ENCODE peak calls at places on chromosomes 16 and 17, in nine cellular contexts. K is AG04450, X is HL-60, W is GM13976, B is body of pancreas, S is nephron progenitor cell, M is suprapubic skin, N is A673, L is H9. Q is an unnamed sample.
A peak's percentile ranks its signal among the peaks of the same experiment; 100 is the strongest.

GRCh38 chr16:55495616-55496289 is 13.1 kb upstream of the LPCAT2 start:
- DNase-seq in K (no peak), X (no peak), W (peak; percentile 5), B (no peak), S (no peak), M (no peak), N (no peak), L (peak; percentile 17), Q (no peak)

GRCh38 chr16:78364501-78364900 is 265.0 kb downstream of the WWOX start:
- DNase-seq in K (no peak), X (no peak), W (no peak), B (no peak), S (no peak), M (no peak), N (no peak), L (no peak), Q (no peak)

GRCh38 chr16:85452364-85453178 is 160.6 kb upstream of the GSE1 start:
- DNase-seq in K (no peak), X (no peak), W (no peak), B (no peak), S (no peak), M (no peak), N (no peak), L (no peak), Q (no peak)

GRCh38 chr17:82832411-82832810 is 7.4 kb downstream of the ZNF750 start:
- DNase-seq in K (no peak), X (no peak), W (no peak), B (no peak), S (peak; percentile 44), M (no peak), N (no peak), L (no peak), Q (no peak)

GRCh38 chr16:2039286-2040030 is 8.2 kb downstream of the NTHL1 start:
- DNase-seq in K (peak; percentile 81), X (no peak), W (no peak), B (peak; percentile 60), S (no peak), M (no peak), N (peak; percentile 43), L (no peak), Q (no peak)

GRCh38 chr16:54633943-54634362 is 296.7 kb upstream of the IRX5 start:
- DNase-seq in K (no peak), X (no peak), W (no peak), B (no peak), S (peak; percentile 24), M (no peak), N (peak; percentile 56), L (peak; percentile 41), Q (peak; percentile 3)

GRCh38 chr17:76252040-76252954 is 12.0 kb upstream of the RNF157 start:
- DNase-seq in K (peak; percentile 80), X (peak; percentile 73), W (peak; percentile 33), B (no peak), S (no peak), M (no peak), N (no peak), L (no peak), Q (peak; percentile 51)

GRCh38 chr16:65469116-65469515 is 347.3 kb upstream of the CDH11 start:
- DNase-seq in K (no peak), X (no peak), W (no peak), B (no peak), S (no peak), M (no peak), N (no peak), L (no peak), Q (no peak)

GRCh38 chr17:64202683-64203430 is 60.2 kb downstream of the TEX2 start:
- DNase-seq in K (no peak), X (no peak), W (no peak), B (no peak), S (no peak), M (no peak), N (no peak), L (no peak), Q (peak; percentile 39)

GRCh38 chr17:27209316-27209715 is 84.6 kb upstream of the WSB1 start:
- DNase-seq in K (no peak), X (no peak), W (no peak), B (no peak), S (no peak), M (no peak), N (no peak), L (no peak), Q (no peak)

GRCh38 chr17:42922335-42922734 is 21.7 kb downstream of the G6PC1 start:
- DNase-seq in K (no peak), X (no peak), W (no peak), B (no peak), S (no peak), M (no peak), N (no peak), L (no peak), Q (no peak)

GRCh38 chr17:9729034-9729650 is 62.2 kb downstream of the DHRS7C start:
- DNase-seq in K (no peak), X (peak; percentile 14), W (peak; percentile 80), B (peak; percentile 18), S (peak; percentile 29), M (no peak), N (peak; percentile 57), L (no peak), Q (peak; percentile 9)

GRCh38 chr17:48526986-48527741 is 3.6 kb downstream of the HOXB1 start:
- DNase-seq in K (no peak), X (no peak), W (no peak), B (no peak), S (peak; percentile 69), M (no peak), N (no peak), L (peak; percentile 84), Q (peak; percentile 38)

GRCh38 chr17:75077490-75078096 is 10.2 kb upstream of the SLC16A5 start:
- DNase-seq in K (no peak), X (no peak), W (peak; percentile 84), B (peak; percentile 76), S (no peak), M (no peak), N (no peak), L (peak; percentile 68), Q (peak; percentile 60)

GRCh38 chr17:70535986-70536385 is 366.7 kb downstream of the KCNJ2 start:
- DNase-seq in K (no peak), X (no peak), W (no peak), B (no peak), S (no peak), M (no peak), N (no peak), L (no peak), Q (no peak)

GRCh38 chr17:82212331-82213250 is at the start of gene CCDC57:
- DNase-seq in K (no peak), X (peak; percentile 82), W (peak; percentile 97), B (peak; percentile 89), S (peak; percentile 91), M (no peak), N (peak; percentile 81), L (peak; percentile 82), Q (peak; percentile 76)

GRCh38 chr17:40399185-40399584 is 18.5 kb downstream of the TOP2A start:
- DNase-seq in K (peak; percentile 21), X (no peak), W (no peak), B (no peak), S (no peak), M (no peak), N (peak; percentile 61), L (no peak), Q (no peak)

GRCh38 chr17:64348666-64349065 is 42.0 kb downstream of the PECAM1 start:
- DNase-seq in K (no peak), X (no peak), W (no peak), B (no peak), S (no peak), M (no peak), N (no peak), L (no peak), Q (no peak)

GRCh38 chr17:5588584-5588983 is 4.3 kb upstream of the NLRP1 start:
- DNase-seq in K (no peak), X (no peak), W (no peak), B (no peak), S (no peak), M (no peak), N (no peak), L (no peak), Q (no peak)

GRCh38 chr17:5592382-5592781 is 8.1 kb upstream of the NLRP1 start:
- DNase-seq in K (peak; percentile 6), X (no peak), W (peak; percentile 59), B (no peak), S (no peak), M (no peak), N (peak; percentile 80), L (peak; percentile 30), Q (no peak)

GRCh38 chr17:5587431-5588032 is 3.2 kb upstream of the NLRP1 start:
- DNase-seq in K (peak; percentile 61), X (no peak), W (peak; percentile 73), B (peak; percentile 43), S (peak; percentile 48), M (no peak), N (peak; percentile 88), L (no peak), Q (peak; percentile 58)

GRCh38 chr17:5595831-5596230 is 11.5 kb upstream of the NLRP1 start:
- DNase-seq in K (no peak), X (no peak), W (no peak), B (no peak), S (no peak), M (no peak), N (no peak), L (no peak), Q (no peak)

DNA sequence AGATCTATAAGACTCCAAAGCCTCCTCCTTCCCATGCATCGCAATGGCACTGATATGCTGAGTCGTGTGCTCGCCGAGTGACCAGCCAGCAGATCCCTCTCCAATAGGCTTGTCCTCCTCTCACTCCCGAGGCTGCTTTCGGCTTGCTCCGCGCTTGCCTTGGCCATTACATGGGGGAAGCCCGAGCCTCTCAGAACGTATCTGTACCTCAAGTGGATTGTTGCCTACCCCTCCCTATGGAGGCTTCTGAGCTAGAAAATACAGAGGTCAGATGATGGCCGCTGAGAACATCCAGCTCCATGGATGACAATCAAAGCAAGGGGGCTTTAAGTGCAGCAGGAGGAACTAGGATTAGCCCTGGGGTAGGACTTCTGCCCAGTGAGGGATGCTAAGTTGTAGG is 7.7 kb upstream of the NLRP1 start:
- DNase-seq in K (no peak), X (no peak), W (no peak), B (no peak), S (no peak), M (no peak), N (no peak), L (no peak), Q (no peak)
- TF ChIP-seq CTCF in K (no peak), X (no peak), W (no peak), B (no peak), S (no peak), M (no peak), N (no peak), L (no peak), Q (no peak)

GRCh38 chr17:2064980-2065785 is 10.3 kb downstream of the HIC1 start:
- DNase-seq in K (no peak), X (no peak), W (peak; percentile 83), B (peak; percentile 38), S (no peak), M (no peak), N (peak; percentile 79), L (peak; percentile 94), Q (peak; percentile 89)
- TF ChIP-seq CTCF in K (peak; percentile 37), X (no peak), W (peak; percentile 67), B (no peak), S (peak; percentile 12), M (no peak), N (peak; percentile 71), L (peak; percentile 82), Q (peak; percentile 71)

GRCh38 chr17:80970044-80970761 is 21.4 kb upstream of the CHMP6 start:
- DNase-seq in K (no peak), X (no peak), W (peak; percentile 88), B (peak; percentile 31), S (peak; percentile 46), M (no peak), N (peak; percentile 41), L (peak; percentile 74), Q (peak; percentile 73)
- TF ChIP-seq CTCF in K (peak; percentile 44), X (no peak), W (peak; percentile 50), B (no peak), S (no peak), M (peak; percentile 39), N (peak; percentile 56), L (peak; percentile 64), Q (peak; percentile 69)

GRCh38 chr16:75023019-75023418 is 24.2 kb downstream of the ZNRF1 start:
- DNase-seq in K (no peak), X (no peak), W (no peak), B (no peak), S (no peak), M (no peak), N (no peak), L (no peak), Q (no peak)
- TF ChIP-seq CTCF in K (no peak), X (no peak), W (no peak), B (no peak), S (no peak), M (no peak), N (no peak), L (no peak), Q (no peak)